ENCODE peak calls at places on chromosomes 12 and 14, in four cellular contexts. U is progenitor cell of endocrine pancreas, Z is esophagus squamous epithelium, M is lower leg skin. W is an unnamed sample.

GRCh38 chr12:45273717-45274271 is 57.9 kb downstream of the ANO6 start:
- DNase-seq in U (no peak), Z (no peak), M (no peak), W (no peak)

GRCh38 chr12:113302925-113303640 is 31.8 kb downstream of the SLC8B1 start:
- DNase-seq in U (no peak), Z (no peak), M (no peak), W (no peak)

GRCh38 chr12:131042848-131043245 is 89.1 kb downstream of the ADGRD1 start:
- DNase-seq in U (no peak), Z (no peak), M (no peak), W (no peak)

GRCh38 chr12:113438523-113439300 is 16.5 kb downstream of the SDSL start:
- DNase-seq in U (no peak), Z (no peak), M (no peak), W (no peak)

GRCh38 chr12:72093424-72093823 is 154.8 kb downstream of the TPH2 start:
- DNase-seq in U (no peak), Z (no peak), M (no peak), W (no peak)

GRCh38 chr14:70779667-70780066 is 29.6 kb downstream of the MAP3K9 start:
- DNase-seq in U (no peak), Z (no peak), M (peak), W (no peak)

GRCh38 chr12:7857916-7858315 is 14.8 kb downstream of the SLC2A14 start:
- DNase-seq in U (no peak), Z (no peak), M (peak), W (no peak)

GRCh38 chr14:45201908-45202307 is 51.1 kb downstream of the MIS18BP1 start:
- DNase-seq in U (no peak), Z (no peak), M (no peak), W (peak)

GRCh38 chr12:66497000-66497897 is 181.6 kb downstream of the GRIP1 start:
- DNase-seq in U (no peak), Z (no peak), M (no peak), W (no peak)

GRCh38 chr12:88113871-88114270 is 28.0 kb downstream of the CEP290 start:
- DNase-seq in U (no peak), Z (no peak), M (no peak), W (no peak)

GRCh38 chr12:108193922-108194321 is 64.8 kb downstream of the WSCD2 start:
- DNase-seq in U (no peak), Z (no peak), M (no peak), W (peak)

GRCh38 chr14:72472845-72473244 is 421.1 kb downstream of the DPF3 start:
- DNase-seq in U (no peak), Z (no peak), M (no peak), W (no peak)
- TF ChIP-seq CTCF in U (peak), Z (no peak), M (no peak), W (peak)

GRCh38 chr12:49689236-49689635 is 18.0 kb downstream of the FMNL3 start:
- DNase-seq in U (no peak), Z (no peak), M (no peak), W (no peak)

GRCh38 chr12:49683604-49684309 is 23.4 kb downstream of the FMNL3 start:
- DNase-seq in U (no peak), Z (no peak), M (no peak), W (no peak)

GRCh38 chr12:49684310-49684854 is 22.8 kb downstream of the FMNL3 start:
- DNase-seq in U (no peak), Z (no peak), M (no peak), W (no peak)

GRCh38 chr12:49689785-49690184 is 17.4 kb downstream of the FMNL3 start:
- DNase-seq in U (no peak), Z (no peak), M (no peak), W (no peak)

DNA sequence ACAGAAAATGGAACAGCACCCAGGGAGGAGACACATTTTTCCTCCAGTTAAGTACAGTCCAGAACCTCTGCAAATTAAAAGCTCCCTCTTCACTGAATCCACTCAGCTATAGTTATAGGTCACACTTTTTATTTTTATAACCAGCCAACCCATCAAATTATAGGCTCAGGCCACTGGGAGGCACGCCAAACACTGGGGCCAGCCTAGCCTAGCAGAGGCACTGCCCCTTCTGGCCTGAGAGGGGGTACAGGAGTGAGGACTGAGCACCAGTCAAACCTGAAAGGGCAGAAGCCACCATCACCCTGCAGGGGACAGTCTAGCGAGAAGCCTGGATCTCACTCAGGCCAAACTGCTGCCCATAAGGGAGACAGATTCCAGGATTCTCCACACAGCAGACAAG is 19.3 kb downstream of the FMNL3 start:
- DNase-seq in U (no peak), Z (no peak), M (no peak), W (no peak)
- TF ChIP-seq CTCF in U (peak), Z (no peak), M (no peak), W (no peak)

DNA sequence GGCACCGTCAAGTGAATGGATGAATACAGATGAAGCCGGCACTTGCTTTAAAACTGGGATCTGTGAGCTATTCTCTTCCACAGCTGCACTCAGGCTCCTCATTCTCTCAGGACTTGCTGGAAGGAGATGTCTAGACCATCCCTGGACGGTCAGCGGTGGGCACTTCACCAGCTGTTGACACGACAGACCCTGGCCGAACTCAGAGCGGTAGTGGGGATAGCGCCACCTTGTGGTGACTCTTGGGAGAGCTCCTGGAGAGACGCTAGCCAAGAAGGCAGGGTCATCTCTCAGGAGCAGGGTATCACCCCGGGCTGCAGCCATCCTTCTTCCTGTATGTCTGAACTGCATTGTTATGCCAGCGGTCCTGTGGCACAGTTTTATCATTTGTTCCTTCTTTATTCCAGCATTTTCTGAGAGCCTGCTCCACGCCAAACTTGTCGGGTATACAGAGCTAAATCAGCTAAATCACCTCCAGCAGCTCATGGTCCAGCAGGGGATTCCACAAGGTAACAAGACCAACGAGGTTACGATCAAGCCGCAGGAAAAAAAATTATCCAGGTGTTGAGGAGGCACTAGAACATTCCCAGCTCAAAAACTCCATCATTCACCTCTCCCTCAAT is 10.0 kb downstream of the WNT1 start:
- DNase-seq in U (peak), Z (no peak), M (peak), W (peak)
- TF ChIP-seq CTCF in U (peak), Z (peak), M (no peak), W (peak)

DNA sequence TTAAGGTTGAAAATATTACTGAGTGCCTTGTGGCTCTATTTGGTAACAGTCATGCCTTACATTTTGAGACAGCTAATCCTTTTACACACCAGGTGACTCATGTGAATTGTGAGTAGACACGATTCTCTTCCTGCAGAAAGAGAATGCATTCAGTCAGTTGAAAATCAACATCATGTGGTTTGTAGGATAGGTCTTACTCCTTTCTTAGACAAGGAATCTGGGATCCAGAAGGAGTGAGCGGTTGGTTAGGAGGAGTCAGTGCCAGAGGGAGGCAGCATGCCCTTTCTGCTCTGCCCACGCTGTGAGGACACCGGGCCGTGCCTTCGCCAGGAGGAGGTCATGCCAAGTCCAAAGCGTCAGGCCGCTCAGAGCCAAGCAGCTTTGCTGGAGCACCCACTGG is 47.6 kb downstream of the TRAF3 start:
- DNase-seq in U (no peak), Z (no peak), M (no peak), W (no peak)
- TF ChIP-seq CTCF in U (no peak), Z (no peak), M (no peak), W (no peak)